ENCODE peak calls at places on chromosomes 6 and 20, in nine cellular contexts. One of them, this sample, is unnamed. For H3K36me3, the result is how much of the 10 kb centered on the place peaks cover.

GRCh38 chr6:88869263-88870023 is 94.0 kb downstream of the RNGTT start:
- DNase-seq in sigmoid colon: no peak
- DNase-seq in adrenal gland: no peak
- DNase-seq in left lung: no peak
- DNase-seq in colonic mucosa: no peak
- DNase-seq in right lobe of liver: no peak
- DNase-seq in IMR-90: peak
- DNase-seq in pancreas: no peak
- DNase-seq in A673: no peak
- DNase-seq in this sample: no peak

GRCh38 chr6:141685416-141685815 is 447.3 kb upstream of the GJE1 start:
- DNase-seq in sigmoid colon: no peak
- DNase-seq in adrenal gland: no peak
- DNase-seq in left lung: no peak
- DNase-seq in colonic mucosa: no peak
- DNase-seq in right lobe of liver: no peak
- DNase-seq in IMR-90: peak
- DNase-seq in pancreas: no peak
- DNase-seq in A673: no peak
- DNase-seq in this sample: no peak

GRCh38 chr20:38164069-38164468 is 1.0 kb downstream of the TGM2 start:
- DNase-seq in sigmoid colon: peak
- DNase-seq in adrenal gland: no peak
- DNase-seq in left lung: no peak
- DNase-seq in colonic mucosa: no peak
- DNase-seq in right lobe of liver: no peak
- DNase-seq in IMR-90: no peak
- DNase-seq in pancreas: no peak
- DNase-seq in A673: no peak
- DNase-seq in this sample: no peak

GRCh38 chr6:62764841-62765240 is 446.4 kb upstream of the FKBP1C start:
- DNase-seq in sigmoid colon: no peak
- DNase-seq in adrenal gland: no peak
- DNase-seq in left lung: no peak
- DNase-seq in colonic mucosa: no peak
- DNase-seq in right lobe of liver: no peak
- DNase-seq in IMR-90: no peak
- DNase-seq in pancreas: no peak
- DNase-seq in A673: no peak
- DNase-seq in this sample: no peak

GRCh38 chr20:33262658-33263065 is 20.4 kb upstream of the BPIFB1 start:
- DNase-seq in sigmoid colon: no peak
- DNase-seq in adrenal gland: peak
- DNase-seq in left lung: no peak
- DNase-seq in colonic mucosa: no peak
- DNase-seq in right lobe of liver: no peak
- DNase-seq in IMR-90: peak
- DNase-seq in pancreas: no peak
- DNase-seq in A673: peak
- DNase-seq in this sample: peak

GRCh38 chr20:24575811-24576210 is 106.4 kb downstream of the SYNDIG1 start:
- DNase-seq in sigmoid colon: no peak
- DNase-seq in adrenal gland: no peak
- DNase-seq in left lung: no peak
- DNase-seq in colonic mucosa: no peak
- DNase-seq in right lobe of liver: no peak
- DNase-seq in IMR-90: no peak
- DNase-seq in pancreas: no peak
- DNase-seq in A673: no peak
- DNase-seq in this sample: no peak

GRCh38 chr6:111681856-111682255 is 76.2 kb upstream of the TRAF3IP2 start:
- DNase-seq in sigmoid colon: no peak
- DNase-seq in adrenal gland: no peak
- DNase-seq in left lung: no peak
- DNase-seq in colonic mucosa: no peak
- DNase-seq in right lobe of liver: no peak
- DNase-seq in IMR-90: no peak
- DNase-seq in pancreas: no peak
- DNase-seq in A673: no peak
- DNase-seq in this sample: no peak

GRCh38 chr6:29760328-29760727 is 37.1 kb downstream of the HLA-F start:
- DNase-seq in sigmoid colon: no peak
- DNase-seq in adrenal gland: no peak
- DNase-seq in left lung: no peak
- DNase-seq in colonic mucosa: peak
- DNase-seq in right lobe of liver: no peak
- DNase-seq in IMR-90: no peak
- DNase-seq in pancreas: no peak
- DNase-seq in A673: no peak
- DNase-seq in this sample: peak

GRCh38 chr6:165883851-165884640 is 221.0 kb upstream of the PDE10A start:
- DNase-seq in sigmoid colon: no peak
- DNase-seq in adrenal gland: no peak
- DNase-seq in left lung: no peak
- DNase-seq in colonic mucosa: no peak
- DNase-seq in right lobe of liver: no peak
- DNase-seq in IMR-90: peak
- DNase-seq in pancreas: no peak
- DNase-seq in A673: no peak
- DNase-seq in this sample: no peak

GRCh38 chr20:10271470-10272219 is 53.0 kb downstream of the SNAP25 start:
- DNase-seq in sigmoid colon: no peak
- DNase-seq in adrenal gland: no peak
- DNase-seq in left lung: no peak
- DNase-seq in colonic mucosa: no peak
- DNase-seq in right lobe of liver: no peak
- DNase-seq in IMR-90: peak
- DNase-seq in pancreas: no peak
- DNase-seq in A673: no peak
- DNase-seq in this sample: no peak

GRCh38 chr20:56359212-56360132 is 698 bp downstream of the FAM210B start:
- DNase-seq in sigmoid colon: peak
- DNase-seq in adrenal gland: peak
- DNase-seq in left lung: peak
- DNase-seq in colonic mucosa: peak
- DNase-seq in right lobe of liver: peak
- DNase-seq in IMR-90: peak
- DNase-seq in pancreas: peak
- DNase-seq in A673: peak
- DNase-seq in this sample: peak

GRCh38 chr20:21436186-21436585 is 38.9 kb upstream of the NKX2-4 start:
- DNase-seq in sigmoid colon: no peak
- DNase-seq in adrenal gland: no peak
- DNase-seq in left lung: no peak
- DNase-seq in colonic mucosa: no peak
- DNase-seq in right lobe of liver: no peak
- DNase-seq in IMR-90: peak
- DNase-seq in pancreas: no peak
- DNase-seq in A673: peak
- DNase-seq in this sample: no peak

GRCh38 chr20:45413479-45413878 is 2.5 kb upstream of the PIGT start:
- DNase-seq in sigmoid colon: no peak
- DNase-seq in adrenal gland: no peak
- DNase-seq in left lung: no peak
- DNase-seq in colonic mucosa: no peak
- DNase-seq in right lobe of liver: no peak
- DNase-seq in IMR-90: no peak
- DNase-seq in pancreas: no peak
- DNase-seq in A673: no peak
- DNase-seq in this sample: no peak

GRCh38 chr6:163182696-163183095 is 231.8 kb upstream of the QKI start:
- DNase-seq in sigmoid colon: no peak
- DNase-seq in adrenal gland: no peak
- DNase-seq in left lung: no peak
- DNase-seq in colonic mucosa: no peak
- DNase-seq in right lobe of liver: no peak
- DNase-seq in IMR-90: no peak
- DNase-seq in pancreas: no peak
- DNase-seq in A673: no peak
- DNase-seq in this sample: no peak

GRCh38 chr6:144873653-144874378 is 588.7 kb downstream of the UTRN start:
- DNase-seq in sigmoid colon: no peak
- DNase-seq in adrenal gland: no peak
- DNase-seq in left lung: no peak
- DNase-seq in colonic mucosa: no peak
- DNase-seq in right lobe of liver: no peak
- DNase-seq in IMR-90: no peak
- DNase-seq in pancreas: no peak
- DNase-seq in A673: peak
- DNase-seq in this sample: no peak

GRCh38 chr6:144876689-144877088 is 591.6 kb downstream of the UTRN start:
- DNase-seq in sigmoid colon: no peak
- DNase-seq in adrenal gland: no peak
- DNase-seq in left lung: no peak
- DNase-seq in colonic mucosa: no peak
- DNase-seq in right lobe of liver: no peak
- DNase-seq in IMR-90: no peak
- DNase-seq in pancreas: no peak
- DNase-seq in A673: no peak
- DNase-seq in this sample: no peak

GRCh38 chr6:144870796-144871195 is 585.7 kb downstream of the UTRN start:
- DNase-seq in sigmoid colon: no peak
- DNase-seq in adrenal gland: no peak
- DNase-seq in left lung: no peak
- DNase-seq in colonic mucosa: no peak
- DNase-seq in right lobe of liver: no peak
- DNase-seq in IMR-90: no peak
- DNase-seq in pancreas: no peak
- DNase-seq in A673: no peak
- DNase-seq in this sample: no peak
- H3K27ac ChIP-seq in sigmoid colon: no peak
- H3K27ac ChIP-seq in adrenal gland: no peak
- H3K27ac ChIP-seq in left lung: no peak
- H3K27ac ChIP-seq in colonic mucosa: no peak
- H3K27ac ChIP-seq in right lobe of liver: no peak
- H3K27ac ChIP-seq in IMR-90: no peak
- H3K27ac ChIP-seq in pancreas: no peak
- H3K27ac ChIP-seq in A673: no peak
- H3K27ac ChIP-seq in this sample: no peak

DNA sequence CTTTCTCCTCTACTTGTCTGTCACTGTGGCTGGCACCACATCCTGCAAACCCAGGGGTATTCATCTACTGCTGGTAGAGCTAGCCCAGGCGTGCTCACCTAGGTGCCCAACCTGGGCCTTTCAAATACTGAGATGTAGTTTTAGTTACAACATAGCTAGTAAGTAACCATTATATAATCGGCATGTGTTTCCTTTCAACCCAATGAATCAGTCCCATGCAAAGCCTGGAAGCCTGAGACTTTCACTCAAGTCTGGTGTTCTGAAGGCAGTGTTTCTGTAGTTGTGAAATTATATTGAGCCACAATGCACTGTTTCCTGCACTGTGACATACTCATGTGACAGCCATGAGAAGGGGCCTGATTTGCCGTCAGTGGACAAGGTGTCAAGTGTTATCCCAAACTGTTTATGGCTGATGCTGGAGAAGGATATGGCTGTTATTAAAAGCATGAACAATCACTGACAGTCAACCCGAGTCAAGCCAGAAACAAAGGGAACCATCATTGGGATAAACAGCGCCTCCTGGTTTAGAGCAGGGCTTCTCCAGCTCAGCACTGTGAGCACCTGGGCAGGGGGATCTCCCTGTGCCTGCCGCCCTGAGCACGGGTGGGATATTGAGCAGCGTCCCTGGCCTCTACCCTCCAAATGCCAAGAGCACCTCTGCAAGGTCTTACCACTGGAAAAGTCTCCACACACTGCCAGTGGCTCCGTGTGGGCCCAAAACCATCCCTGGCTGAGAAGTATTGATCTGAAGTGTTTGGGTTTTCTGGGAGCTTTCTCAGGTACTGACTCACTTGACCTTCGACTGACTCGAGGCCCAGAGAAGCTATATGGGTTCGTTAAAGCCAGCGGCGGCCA is 1.6 kb downstream of the PSMA7 start:
- DNase-seq in sigmoid colon: no peak
- DNase-seq in adrenal gland: peak
- DNase-seq in left lung: no peak
- DNase-seq in colonic mucosa: no peak
- DNase-seq in right lobe of liver: no peak
- DNase-seq in IMR-90: peak
- DNase-seq in pancreas: no peak
- DNase-seq in A673: peak
- DNase-seq in this sample: no peak
- TF ChIP-seq CTCF in sigmoid colon: no peak
- TF ChIP-seq CTCF in adrenal gland: no peak
- TF ChIP-seq CTCF in left lung: no peak
- TF ChIP-seq CTCF in colonic mucosa: no peak
- TF ChIP-seq CTCF in right lobe of liver: peak
- TF ChIP-seq CTCF in IMR-90: peak
- TF ChIP-seq CTCF in pancreas: no peak
- TF ChIP-seq CTCF in A673: peak
- TF ChIP-seq CTCF in this sample: peak

GRCh38 chr20:50877232-50877631 is 54.0 kb downstream of the ADNP start:
- DNase-seq in sigmoid colon: no peak
- DNase-seq in adrenal gland: no peak
- DNase-seq in left lung: no peak
- DNase-seq in colonic mucosa: no peak
- DNase-seq in right lobe of liver: no peak
- DNase-seq in IMR-90: no peak
- DNase-seq in pancreas: no peak
- DNase-seq in A673: no peak
- DNase-seq in this sample: no peak

GRCh38 chr20:50876063-50876685 is 55.1 kb downstream of the ADNP start:
- DNase-seq in sigmoid colon: peak
- DNase-seq in adrenal gland: no peak
- DNase-seq in left lung: peak
- DNase-seq in colonic mucosa: no peak
- DNase-seq in right lobe of liver: no peak
- DNase-seq in IMR-90: no peak
- DNase-seq in pancreas: no peak
- DNase-seq in A673: no peak
- DNase-seq in this sample: no peak

GRCh38 chr20:50874758-50875665 is 56.2 kb downstream of the ADNP start:
- DNase-seq in sigmoid colon: no peak
- DNase-seq in adrenal gland: no peak
- DNase-seq in left lung: no peak
- DNase-seq in colonic mucosa: no peak
- DNase-seq in right lobe of liver: no peak
- DNase-seq in IMR-90: no peak
- DNase-seq in pancreas: no peak
- DNase-seq in A673: no peak
- DNase-seq in this sample: no peak

GRCh38 chr20:50874111-50874757 is 57.0 kb downstream of the ADNP start:
- DNase-seq in sigmoid colon: no peak
- DNase-seq in adrenal gland: no peak
- DNase-seq in left lung: no peak
- DNase-seq in colonic mucosa: no peak
- DNase-seq in right lobe of liver: no peak
- DNase-seq in IMR-90: no peak
- DNase-seq in pancreas: no peak
- DNase-seq in A673: no peak
- DNase-seq in this sample: no peak

GRCh38 chr20:50876816-50877215 is 54.4 kb downstream of the ADNP start:
- DNase-seq in sigmoid colon: peak
- DNase-seq in adrenal gland: no peak
- DNase-seq in left lung: no peak
- DNase-seq in colonic mucosa: no peak
- DNase-seq in right lobe of liver: no peak
- DNase-seq in IMR-90: no peak
- DNase-seq in pancreas: no peak
- DNase-seq in A673: no peak
- DNase-seq in this sample: no peak
- H3K36me3 ChIP-seq in sigmoid colon: under half
- H3K36me3 ChIP-seq in adrenal gland: under half
- H3K36me3 ChIP-seq in left lung: under half
- H3K36me3 ChIP-seq in colonic mucosa: under half
- H3K36me3 ChIP-seq in right lobe of liver: under half
- H3K36me3 ChIP-seq in IMR-90: under half
- H3K36me3 ChIP-seq in pancreas: under half
- H3K36me3 ChIP-seq in A673: under half
- H3K36me3 ChIP-seq in this sample: under half

GRCh38 chr6:41181566-41181965 is 18.6 kb upstream of the TREM2 start:
- DNase-seq in sigmoid colon: no peak
- DNase-seq in adrenal gland: no peak
- DNase-seq in left lung: no peak
- DNase-seq in colonic mucosa: no peak
- DNase-seq in right lobe of liver: no peak
- DNase-seq in IMR-90: no peak
- DNase-seq in pancreas: no peak
- DNase-seq in A673: no peak
- DNase-seq in this sample: peak
- H3K27ac ChIP-seq in sigmoid colon: no peak
- H3K27ac ChIP-seq in adrenal gland: no peak
- H3K27ac ChIP-seq in left lung: no peak
- H3K27ac ChIP-seq in colonic mucosa: no peak
- H3K27ac ChIP-seq in right lobe of liver: no peak
- H3K27ac ChIP-seq in IMR-90: no peak
- H3K27ac ChIP-seq in pancreas: no peak
- H3K27ac ChIP-seq in A673: no peak
- H3K27ac ChIP-seq in this sample: peak

This sample was measured in WERI-Rb-1.